ENCODE peak calls at places on chromosomes 16 and 17, in six cellular contexts. One of them, this sample, is unnamed.

GRCh38 chr17:82228278-82228841 is 482 bp upstream of the SLC16A3 start:
- DNase-seq in Karpas-422: no peak
- DNase-seq in H9: no peak
- DNase-seq in cardiac fibroblast: no peak
- DNase-seq in A549: no peak
- DNase-seq in brain microvascular endothelial cell: no peak
- DNase-seq in this sample: no peak

GRCh38 chr17:57862410-57862989 is 12.7 kb upstream of the MRPS23 start:
- DNase-seq in H9: peak
- DNase-seq in Karpas-422: no peak
- DNase-seq in A549: no peak
- DNase-seq in brain microvascular endothelial cell: no peak
- DNase-seq in cardiac fibroblast: no peak
- DNase-seq in this sample: no peak

GRCh38 chr16:59192551-59193199 is 458.6 kb upstream of the GOT2 start:
- DNase-seq in A549: no peak
- DNase-seq in cardiac fibroblast: no peak
- DNase-seq in H9: peak
- DNase-seq in Karpas-422: peak
- DNase-seq in brain microvascular endothelial cell: peak
- DNase-seq in this sample: no peak

GRCh38 chr17:74995847-74996246 is 8.4 kb downstream of the CDR2L start:
- DNase-seq in H9: no peak
- DNase-seq in Karpas-422: no peak
- DNase-seq in A549: no peak
- DNase-seq in brain microvascular endothelial cell: no peak
- DNase-seq in cardiac fibroblast: no peak
- DNase-seq in this sample: no peak

GRCh38 chr17:73952498-73953205 is 250.8 kb upstream of the RPL38 start:
- DNase-seq in A549: peak
- DNase-seq in H9: peak
- DNase-seq in brain microvascular endothelial cell: no peak
- DNase-seq in cardiac fibroblast: no peak
- DNase-seq in Karpas-422: no peak
- DNase-seq in this sample: no peak

GRCh38 chr16:85477801-85478363 is 135.2 kb upstream of the GSE1 start:
- DNase-seq in brain microvascular endothelial cell: no peak
- DNase-seq in A549: no peak
- DNase-seq in cardiac fibroblast: no peak
- DNase-seq in H9: no peak
- DNase-seq in Karpas-422: no peak
- DNase-seq in this sample: no peak

GRCh38 chr17:77657821-77658220 is 300.7 kb upstream of the TNRC6C start:
- DNase-seq in H9: no peak
- DNase-seq in brain microvascular endothelial cell: no peak
- DNase-seq in cardiac fibroblast: no peak
- DNase-seq in Karpas-422: no peak
- DNase-seq in A549: no peak
- DNase-seq in this sample: no peak

GRCh38 chr17:38547439-38547838 is 58.3 kb downstream of the SRCIN1 start:
- DNase-seq in Karpas-422: no peak
- DNase-seq in brain microvascular endothelial cell: no peak
- DNase-seq in cardiac fibroblast: no peak
- DNase-seq in H9: no peak
- DNase-seq in A549: no peak
- DNase-seq in this sample: no peak

GRCh38 chr16:66248096-66248495 is 118.4 kb upstream of the CDH5 start:
- DNase-seq in A549: no peak
- DNase-seq in brain microvascular endothelial cell: peak
- DNase-seq in Karpas-422: no peak
- DNase-seq in H9: no peak
- DNase-seq in cardiac fibroblast: peak
- DNase-seq in this sample: peak

GRCh38 chr17:43434902-43435319 is 36.1 kb downstream of the ARL4D start:
- DNase-seq in H9: no peak
- DNase-seq in brain microvascular endothelial cell: no peak
- DNase-seq in cardiac fibroblast: no peak
- DNase-seq in Karpas-422: no peak
- DNase-seq in A549: no peak
- DNase-seq in this sample: no peak

GRCh38 chr17:58289869-58290268 is 9.1 kb upstream of the MPO start:
- DNase-seq in H9: no peak
- DNase-seq in cardiac fibroblast: no peak
- DNase-seq in A549: no peak
- DNase-seq in Karpas-422: no peak
- DNase-seq in brain microvascular endothelial cell: no peak
- DNase-seq in this sample: no peak

GRCh38 chr16:1309888-1310831 is 724 bp downstream of the UBE2I start:
- DNase-seq in H9: no peak
- DNase-seq in Karpas-422: peak
- DNase-seq in cardiac fibroblast: peak
- DNase-seq in brain microvascular endothelial cell: peak
- DNase-seq in A549: no peak
- DNase-seq in this sample: no peak